ENCODE peak calls at places on chromosome 3, in eight cellular contexts. E is ascending aorta; O is CD8-positive, alpha-beta T cell; S is hepatocyte; T is mammary epithelial cell; U is GM12864; X is epithelial cell of esophagus; N is astrocyte of the spinal cord. C is an unnamed sample.

GRCh38 chr3:134486577-134487041 is 752 bp downstream of the CEP63 start:
- DNase-seq in E (no peak), O (no peak), S (no peak), T (no peak), U (no peak), X (no peak), N (peak; percentile 43), C (no peak)

GRCh38 chr3:157594413-157594812 is 91.2 kb upstream of the VEPH1 start:
- DNase-seq in E (no peak), O (no peak), S (no peak), T (no peak), U (no peak), X (no peak), N (no peak), C (no peak)

GRCh38 chr3:86982883-86983282 is 8.1 kb downstream of the VGLL3 start:
- DNase-seq in E (no peak), O (no peak), S (no peak), T (no peak), U (no peak), X (no peak), N (peak; percentile 53), C (peak; percentile 58)

GRCh38 chr3:152491922-152492321 is 223.2 kb downstream of the MBNL1 start:
- DNase-seq in E (no peak), O (no peak), S (no peak), T (no peak), U (no peak), X (no peak), N (no peak), C (no peak)

GRCh38 chr3:103048371-103048722 is 613.5 kb downstream of the ZPLD1 start:
- DNase-seq in E (no peak), O (no peak), S (no peak), T (no peak), U (no peak), X (no peak), N (peak; percentile 90), C (no peak)

GRCh38 chr3:52195823-52196331 is 2.1 kb upstream of the ALAS1 start:
- DNase-seq in E (no peak), O (no peak), S (no peak), T (peak; percentile 84), U (no peak), X (peak; percentile 69), N (no peak), C (no peak)

GRCh38 chr3:113151475-113152031 is 59.8 kb upstream of the BOC start:
- DNase-seq in E (no peak), O (no peak), S (peak; percentile 47), T (no peak), U (no peak), X (no peak), N (peak; percentile 83), C (no peak)

GRCh38 chr3:129182390-129183180 is 1.1 kb downstream of the CNBP start:
- DNase-seq in E (no peak), O (no peak), S (no peak), T (peak; percentile 45), U (no peak), X (no peak), N (peak; percentile 54), C (no peak)

GRCh38 chr3:129116482-129116946 is 5.1 kb downstream of the RAB43 start:
- DNase-seq in E (no peak), O (no peak), S (no peak), T (no peak), U (no peak), X (no peak), N (no peak), C (no peak)

GRCh38 chr3:126932188-126932931 is 50.6 kb upstream of the PLXNA1 start:
- DNase-seq in E (no peak), O (no peak), S (no peak), T (no peak), U (no peak), X (peak; percentile 22), N (peak; percentile 36), C (no peak)
- H3K4me3 ChIP-seq in E (no peak overlapping the region), O (no peak overlapping the region), S (no peak overlapping the region), T (no peak overlapping the region), U (no peak overlapping the region), X (no peak overlapping the region), N (no peak overlapping the region), C (no peak overlapping the region)

DNA sequence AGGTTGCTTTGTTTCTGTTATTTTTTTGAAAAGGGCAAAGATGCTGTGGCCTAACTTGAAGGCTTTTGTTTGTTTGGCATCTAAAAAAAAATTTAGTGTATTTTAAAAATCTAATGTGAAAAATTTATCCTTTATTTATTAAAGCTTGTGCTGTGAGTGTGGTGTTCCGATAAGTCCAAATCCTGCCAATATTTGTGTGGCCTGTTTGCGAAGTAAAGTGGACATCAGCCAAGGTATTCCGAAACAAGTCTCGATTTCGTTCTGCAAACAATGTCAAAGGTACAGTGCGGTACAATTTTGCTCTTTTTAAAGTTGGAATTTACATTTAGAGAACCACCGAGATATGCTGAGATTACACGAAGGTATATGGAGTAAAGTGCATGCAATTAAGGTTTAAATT is 3.7 kb downstream of the NMD3 start:
- DNase-seq in E (no peak), O (no peak), S (no peak), T (no peak), U (no peak), X (no peak), N (no peak), C (no peak)
- H3K4me3 ChIP-seq in E (no peak overlapping the region), O (no peak overlapping the region), S (no peak overlapping the region), T (no peak overlapping the region), U (no peak overlapping the region), X (no peak overlapping the region), N (no peak overlapping the region), C (no peak overlapping the region)

GRCh38 chr3:69207036-69207435 is 84.6 kb upstream of the LMOD3 start:
- DNase-seq in E (no peak), O (no peak), S (no peak), T (no peak), U (no peak), X (no peak), N (no peak), C (no peak)

GRCh38 chr3:69203631-69204314 is 81.4 kb upstream of the LMOD3 start:
- DNase-seq in E (no peak), O (no peak), S (no peak), T (peak; percentile 92), U (no peak), X (peak; percentile 96), N (no peak), C (no peak)

GRCh38 chr3:69205385-69205784 is 83.0 kb upstream of the LMOD3 start:
- DNase-seq in E (no peak), O (no peak), S (no peak), T (no peak), U (no peak), X (no peak), N (no peak), C (no peak)

GRCh38 chr3:69201658-69202057 is 79.3 kb upstream of the LMOD3 start:
- DNase-seq in E (no peak), O (no peak), S (no peak), T (no peak), U (no peak), X (no peak), N (no peak), C (no peak)

DNA sequence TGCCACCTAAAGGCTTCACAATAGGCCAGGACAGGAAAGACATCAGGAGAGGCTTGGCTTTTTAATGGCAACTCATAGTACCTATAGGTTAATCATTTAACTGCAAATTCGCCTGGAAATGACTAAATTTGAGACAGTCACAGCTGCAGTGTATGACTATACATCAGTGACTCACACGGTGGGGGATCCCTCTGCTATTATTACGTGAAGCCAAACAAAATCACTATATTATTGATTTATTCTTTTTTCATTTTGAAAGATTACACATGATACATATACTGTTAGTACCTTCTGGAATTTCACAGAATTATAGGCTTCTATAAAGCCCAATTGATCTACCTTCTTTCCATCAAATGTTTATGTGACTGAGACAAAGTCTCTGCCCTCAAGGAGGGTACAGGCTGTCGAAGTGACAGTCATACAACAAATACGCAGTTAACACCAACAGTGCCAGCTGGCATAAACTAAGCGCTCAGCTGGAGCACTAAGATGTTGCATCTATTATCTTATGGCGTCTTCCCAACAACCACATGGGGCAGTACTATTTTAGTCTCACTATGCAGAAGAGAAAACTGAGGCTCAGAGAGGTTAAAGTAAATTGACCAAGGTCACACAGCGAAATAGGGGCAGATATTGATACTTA is 82.0 kb upstream of the LMOD3 start:
- DNase-seq in E (no peak), O (no peak), S (peak; percentile 45), T (no peak), U (no peak), X (peak; percentile 88), N (no peak), C (no peak)
- H3K4me3 ChIP-seq in E (no peak overlapping the region), O (no peak overlapping the region), S (no peak overlapping the region), T (no peak overlapping the region), U (no peak overlapping the region), X (no peak overlapping the region), N (no peak overlapping the region), C (no peak overlapping the region)

DNA sequence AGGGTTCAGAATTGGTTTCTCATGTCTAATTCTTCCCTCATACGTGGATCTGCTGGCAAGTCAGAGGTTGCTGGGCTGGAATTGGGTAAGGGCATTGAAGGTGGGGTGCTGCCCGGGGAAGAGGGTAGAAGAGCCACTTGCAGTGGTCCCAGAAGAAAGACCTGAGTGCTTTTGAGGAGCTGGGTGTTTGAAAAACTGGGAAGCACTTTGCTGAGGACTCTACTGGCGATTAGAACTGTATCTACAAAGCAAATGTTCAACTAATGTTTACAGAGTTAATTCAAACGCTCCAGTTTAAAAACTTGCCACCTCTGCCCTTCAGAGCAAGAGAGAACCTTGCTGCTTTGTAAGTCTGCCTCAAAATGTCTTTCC is 21.9 kb downstream of the TRIM71 start:
- DNase-seq in E (no peak), O (no peak), S (no peak), T (no peak), U (no peak), X (no peak), N (no peak), C (no peak)
- H3K4me3 ChIP-seq in E (no peak overlapping the region), O (no peak overlapping the region), S (no peak overlapping the region), T (no peak overlapping the region), U (no peak overlapping the region), X (no peak overlapping the region), N (no peak overlapping the region), C (no peak overlapping the region)

GRCh38 chr3:50334339-50335075 is 6.1 kb downstream of the RASSF1 start:
- DNase-seq in E (no peak), O (no peak), S (no peak), T (no peak), U (no peak), X (no peak), N (no peak), C (no peak)
- H3K4me3 ChIP-seq in E (peak overlapping the region; percentile 96), O (no peak overlapping the region), S (no peak overlapping the region), T (no peak overlapping the region), U (no peak overlapping the region), X (no peak overlapping the region), N (no peak overlapping the region), C (no peak overlapping the region)

GRCh38 chr3:179958143-179958542 is 78.6 kb downstream of the PEX5L start:
- DNase-seq in E (no peak), O (no peak), S (no peak), T (no peak), U (no peak), X (no peak), N (no peak), C (no peak)

GRCh38 chr3:179956416-179956830 is 80.3 kb downstream of the PEX5L start:
- DNase-seq in E (no peak), O (no peak), S (no peak), T (no peak), U (peak; percentile 92), X (no peak), N (peak; percentile 12), C (no peak)

GRCh38 chr3:179957264-179957845 is 79.4 kb downstream of the PEX5L start:
- DNase-seq in E (no peak), O (no peak), S (no peak), T (no peak), U (no peak), X (no peak), N (no peak), C (no peak)

GRCh38 chr3:179955798-179956197 is 80.9 kb downstream of the PEX5L start:
- DNase-seq in E (no peak), O (no peak), S (no peak), T (no peak), U (no peak), X (no peak), N (no peak), C (no peak)

GRCh38 chr3:179954226-179954870 is 82.4 kb downstream of the PEX5L start:
- DNase-seq in E (no peak), O (no peak), S (no peak), T (no peak), U (no peak), X (no peak), N (no peak), C (no peak)
- H3K4me3 ChIP-seq in E (no peak overlapping the region), O (no peak overlapping the region), S (no peak overlapping the region), T (no peak overlapping the region), U (no peak overlapping the region), X (no peak overlapping the region), N (no peak overlapping the region), C (no peak overlapping the region)

C was measured in tibial nerve.